ENCODE peak calls at places on chromosomes 4 and X, in eight cellular contexts. F, C, S, Y, E, O, P and B are unnamed samples.

GRCh38 chr4:83255584-83255983 is 29.0 kb downstream of the COQ2 start:
- DNase-seq in F (no peak), E (no peak), O (no peak), P (no peak), S (no peak), C (no peak), Y (no peak), B (no peak)

GRCh38 chrX:107450823-107451509 is 1.5 kb downstream of the FRMPD3 start:
- DNase-seq in S (no peak), E (no peak), F (no peak), Y (peak), C (no peak), P (no peak), O (no peak), B (peak)

GRCh38 chr4:138576684-138577083 is 334.5 kb upstream of the SLC7A11 start:
- DNase-seq in F (no peak), P (no peak), E (no peak), C (no peak), O (no peak), S (no peak), Y (no peak), B (peak)

GRCh38 chr4:73836373-73837269 is at the start of gene CXCL6:
- DNase-seq in P (no peak), Y (peak), E (no peak), F (peak), C (peak), O (no peak), S (peak), B (no peak)

GRCh38 chrX:107447642-107448041 is 1.8 kb upstream of the FRMPD3 start:
- DNase-seq in F (no peak), S (no peak), E (no peak), P (no peak), O (no peak), C (no peak), Y (no peak), B (no peak)

GRCh38 chr4:27217261-27217769 is 356.7 kb downstream of the STIM2 start:
- DNase-seq in C (no peak), F (no peak), S (no peak), Y (no peak), P (no peak), E (no peak), O (no peak), B (no peak)

GRCh38 chr4:118989098-118990080 is 100.7 kb downstream of the SYNPO2 start:
- DNase-seq in Y (no peak), O (no peak), C (no peak), S (no peak), E (no peak), P (no peak), F (no peak), B (peak)

GRCh38 chr4:56979674-56980073 is 978 bp downstream of the POLR2B start:
- DNase-seq in O (no peak), S (no peak), P (peak), F (no peak), Y (no peak), E (peak), C (no peak), B (peak)

GRCh38 chrX:133607419-133608348 is 192.4 kb upstream of the GPC4 start:
- DNase-seq in E (no peak), S (no peak), C (no peak), O (no peak), P (no peak), Y (no peak), F (no peak), B (no peak)

GRCh38 chrX:40950546-40950945 is 134.7 kb upstream of the USP9X start:
- DNase-seq in O (no peak), Y (peak), E (no peak), C (no peak), F (no peak), S (no peak), P (no peak), B (no peak)

GRCh38 chrX:150364347-150365050 is 1.4 kb downstream of the MAMLD1 start:
- DNase-seq in S (no peak), O (peak), F (peak), Y (no peak), P (peak), C (no peak), E (peak), B (no peak)

GRCh38 chr4:48340276-48340904 is 939 bp upstream of the SLAIN2 start:
- DNase-seq in E (peak), S (no peak), P (peak), O (no peak), C (no peak), F (no peak), Y (no peak), B (peak)

GRCh38 chrX:46279925-46280313 is 265.3 kb downstream of the ZNF674 start:
- DNase-seq in O (no peak), P (no peak), S (no peak), E (no peak), Y (no peak), C (no peak), F (no peak), B (no peak)

GRCh38 chr4:173534439-173534838 is 4.4 kb upstream of the HAND2 start:
- DNase-seq in C (no peak), O (no peak), S (no peak), Y (no peak), P (no peak), F (no peak), E (no peak), B (no peak)

GRCh38 chrX:53028678-53029077 is 19.9 kb upstream of the GPR173 start:
- DNase-seq in O (no peak), E (no peak), Y (no peak), P (no peak), C (no peak), F (no peak), S (peak), B (no peak)

GRCh38 chr4:59936566-59936965 is 1263.6 kb upstream of the ADGRL3 start:
- DNase-seq in Y (no peak), E (no peak), P (no peak), F (no peak), C (no peak), O (no peak), S (no peak), B (no peak)

GRCh38 chr4:111213520-111213919 is 590.6 kb upstream of the PITX2 start:
- DNase-seq in C (no peak), F (no peak), O (no peak), S (no peak), E (no peak), Y (no peak), P (no peak), B (no peak)

GRCh38 chr4:5918331-5919030 is 25.6 kb upstream of the CRMP1 start:
- DNase-seq in S (no peak), Y (no peak), O (no peak), P (no peak), C (no peak), E (no peak), F (no peak), B (no peak)

GRCh38 chr4:78369691-78370090 is 181.9 kb upstream of the ANXA3 start:
- DNase-seq in O (no peak), C (no peak), E (no peak), F (no peak), S (no peak), P (no peak), Y (peak), B (no peak)

GRCh38 chrX:97400492-97400891 is 516.8 kb downstream of the RPA4 start:
- DNase-seq in C (no peak), F (no peak), O (no peak), E (no peak), Y (no peak), S (no peak), P (no peak), B (no peak)

GRCh38 chr4:18540349-18540748 is 518.8 kb upstream of the LCORL start:
- DNase-seq in C (no peak), Y (no peak), E (no peak), F (no peak), P (no peak), S (no peak), O (no peak), B (no peak)

GRCh38 chrX:56728321-56728720 is 722 bp upstream of the NBDY start:
- DNase-seq in O (no peak), Y (no peak), P (no peak), F (no peak), E (no peak), S (no peak), C (no peak), B (peak)

GRCh38 chrX:1582686-1583437 is 8.5 kb upstream of the AKAP17A start:
- DNase-seq in S (no peak), P (peak), E (peak), O (peak), C (no peak), Y (no peak), F (peak), B (peak)

GRCh38 chr4:42871685-42872271 is 20.7 kb upstream of the GRXCR1 start:
- DNase-seq in P (no peak), O (no peak), F (no peak), E (no peak), C (no peak), S (no peak), Y (no peak), B (no peak)